ENCODE peak calls at places on chromosomes 6 and 20, in six cellular contexts. F is ovary, G is lower lobe of right lung, O is SK-N-SH, Q is fibroblast of lung, E is Peyer's patch. X is an unnamed sample.

GRCh38 chr6:83808926-83809325 is 44.2 kb upstream of the RIPPLY2 start:
- DNase-seq in E (no peak), Q (no peak), O (no peak), F (no peak), G (no peak), X (no peak)

GRCh38 chr6:11625302-11625701 is 87.8 kb downstream of the TMEM170B start:
- DNase-seq in F (no peak), E (no peak), Q (no peak), G (no peak), O (no peak), X (no peak)

GRCh38 chr6:118932421-118932820 is 2.5 kb downstream of the MCM9 start:
- DNase-seq in Q (no peak), O (no peak), F (no peak), E (no peak), G (no peak), X (no peak)

GRCh38 chr20:34907616-34908469 is 31.4 kb downstream of the ACSS2 start:
- DNase-seq in E (peak), G (no peak), Q (peak), F (peak), O (peak), X (peak)

GRCh38 chr6:96450082-96450759 is 71.4 kb upstream of the UFL1 start:
- DNase-seq in Q (no peak), O (no peak), E (no peak), F (no peak), G (peak), X (peak)

GRCh38 chr6:69756357-69756756 is 40.5 kb downstream of the LMBRD1 start:
- DNase-seq in F (no peak), E (no peak), G (no peak), Q (no peak), O (no peak), X (no peak)

GRCh38 chr6:83592770-83593394 is 80.5 kb downstream of the PRSS35 start:
- DNase-seq in F (no peak), E (no peak), G (no peak), Q (peak), O (peak), X (no peak)

GRCh38 chr6:99522531-99522930 is 7.3 kb upstream of the USP45 start:
- DNase-seq in Q (peak), O (no peak), F (no peak), E (no peak), G (no peak), X (no peak)

GRCh38 chr20:20603339-20603990 is 109.0 kb downstream of the RALGAPA2 start:
- DNase-seq in Q (no peak), O (no peak), F (no peak), G (no peak), E (no peak), X (no peak)

GRCh38 chr6:130167655-130168054 is 55.1 kb downstream of the SAMD3 start:
- DNase-seq in E (no peak), O (no peak), Q (peak), F (no peak), G (no peak), X (no peak)

GRCh38 chr6:2990179-2990931 is 9.3 kb upstream of the NQO2 start:
- DNase-seq in E (peak), F (no peak), O (no peak), G (peak), Q (peak), X (peak)

GRCh38 chr6:76694779-76695178 is 622.3 kb upstream of the IMPG1 start:
- DNase-seq in Q (no peak), G (no peak), O (no peak), E (no peak), F (no peak), X (no peak)

GRCh38 chr6:150685860-150686259 is 86.2 kb downstream of the PLEKHG1 start:
- DNase-seq in O (peak), G (peak), Q (peak), E (peak), F (no peak), X (peak)

GRCh38 chr6:446418-447366 is 55.1 kb downstream of the IRF4 start:
- DNase-seq in F (no peak), Q (no peak), O (no peak), G (no peak), E (peak), X (peak)

GRCh38 chr6:46255528-46255927 is 84.7 kb upstream of the ENPP5 start:
- DNase-seq in G (no peak), Q (no peak), E (no peak), O (no peak), F (no peak), X (no peak)

GRCh38 chr6:43838276-43839036 is 68.4 kb downstream of the VEGFA start:
- DNase-seq in E (peak), G (peak), Q (peak), F (no peak), O (peak), X (peak)

GRCh38 chr20:32155017-32155965 is 45.8 kb downstream of the TM9SF4 start:
- DNase-seq in E (peak), O (peak), F (peak), Q (peak), G (peak), X (peak)

GRCh38 chr6:89138173-89138572 is 7.7 kb upstream of the PM20D2 start:
- DNase-seq in F (no peak), O (no peak), Q (no peak), G (no peak), E (no peak), X (no peak)

GRCh38 chr6:81937296-81937937 is 184.9 kb upstream of the TENT5A start:
- DNase-seq in Q (peak), E (no peak), F (no peak), O (no peak), G (no peak), X (no peak)

GRCh38 chr20:8129211-8129986 is 2.7 kb upstream of the PLCB1 start:
- DNase-seq in G (no peak), O (no peak), E (no peak), Q (peak), F (no peak), X (no peak)

GRCh38 chr20:8132015-8132631 is at the start of gene PLCB1:
- DNase-seq in E (peak), G (peak), F (peak), O (peak), Q (peak), X (peak)

GRCh38 chr20:8130840-8131526 is 1.1 kb upstream of the PLCB1 start:
- DNase-seq in F (no peak), G (no peak), E (no peak), Q (no peak), O (no peak), X (no peak)

GRCh38 chr20:8132632-8133587 is 844 bp downstream of the PLCB1 start:
- DNase-seq in F (peak), Q (peak), E (peak), O (no peak), G (peak), X (peak)

DNA sequence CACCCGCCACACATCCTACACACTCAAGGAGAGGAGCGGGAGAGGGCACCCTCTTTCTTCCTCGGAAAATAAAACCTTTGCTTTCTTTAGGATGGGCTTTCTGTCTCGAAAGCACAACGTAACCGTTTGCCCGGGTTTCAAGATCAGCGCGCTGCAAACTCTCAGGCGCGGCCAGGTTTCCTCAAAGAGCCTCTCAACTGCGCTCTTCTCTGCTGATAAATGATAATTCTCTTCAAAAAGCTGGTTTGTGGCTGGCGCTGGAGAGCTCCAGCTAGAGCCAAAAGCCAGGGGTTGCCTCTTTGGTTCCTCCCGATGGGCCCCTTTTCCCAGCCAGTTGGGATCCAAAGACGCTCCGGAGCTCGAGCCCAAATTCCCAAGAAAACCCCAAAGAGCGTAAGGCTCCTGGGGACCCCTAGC is 460 bp upstream of the PLCB1 start:
- DNase-seq in O (no peak), F (no peak), G (peak), E (peak), Q (peak), X (no peak)
- H3K27ac ChIP-seq in O (peak), F (peak), G (peak), E (peak), Q (peak), X (peak)

DNA sequence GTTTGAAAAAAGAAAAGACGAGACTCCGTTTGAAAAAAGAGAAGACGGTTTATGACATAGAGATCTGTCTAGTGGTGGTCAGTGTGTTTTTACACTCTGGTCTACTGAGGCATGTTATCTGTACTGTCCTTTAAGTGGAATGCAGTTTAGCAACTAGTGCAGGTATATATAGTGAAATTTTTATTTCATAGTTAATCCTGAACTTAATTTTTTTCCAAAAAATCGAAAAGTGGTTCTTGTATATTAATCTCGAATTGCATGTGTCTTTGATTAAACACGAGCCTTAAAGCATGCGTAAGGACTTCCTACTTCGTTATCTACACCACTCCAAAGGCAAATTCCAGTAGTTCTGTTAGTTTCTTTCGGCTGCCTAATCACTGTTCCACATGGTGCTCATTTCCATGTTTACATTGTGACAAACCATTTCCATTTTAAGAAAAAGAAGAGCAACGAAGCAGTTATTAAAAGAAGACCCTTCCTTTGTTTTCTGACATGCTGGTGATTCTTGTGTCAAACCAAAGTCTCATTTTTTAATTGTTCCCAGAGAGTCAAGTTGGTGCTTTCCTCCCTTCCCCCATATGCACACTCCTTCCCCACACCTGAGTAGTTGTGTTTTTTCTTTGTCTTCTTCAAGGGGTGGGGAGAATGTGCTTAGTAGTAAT is 2.3 kb downstream of the SNX9 start:
- DNase-seq in E (no peak), F (no peak), G (no peak), O (no peak), Q (peak), X (no peak)
- H3K4me3 ChIP-seq in E (peak), F (no peak), G (no peak), O (no peak), Q (peak), X (no peak)

GRCh38 chr20:49268600-49269365 is 9.1 kb downstream of the ZNFX1 start:
- DNase-seq in O (no peak), G (no peak), Q (peak), E (no peak), F (no peak), X (no peak)
- TF ChIP-seq CTCF in O (peak), G (no peak), Q (no peak), E (no peak), F (no peak), X (no peak)

GRCh38 chr6:15267221-15267620 is 21.4 kb downstream of the JARID2 start:
- DNase-seq in O (no peak), Q (no peak), E (no peak), F (no peak), G (no peak), X (no peak)

GRCh38 chr6:15266423-15266996 is 20.6 kb downstream of the JARID2 start:
- DNase-seq in O (no peak), G (peak), Q (no peak), F (no peak), E (no peak), X (no peak)

GRCh38 chr6:15264412-15264811 is 18.5 kb downstream of the JARID2 start:
- DNase-seq in E (no peak), O (no peak), G (no peak), F (no peak), Q (no peak), X (no peak)

GRCh38 chr6:15264902-15265761 is 19.3 kb downstream of the JARID2 start:
- DNase-seq in G (peak), O (no peak), F (no peak), E (no peak), Q (peak), X (no peak)

DNA sequence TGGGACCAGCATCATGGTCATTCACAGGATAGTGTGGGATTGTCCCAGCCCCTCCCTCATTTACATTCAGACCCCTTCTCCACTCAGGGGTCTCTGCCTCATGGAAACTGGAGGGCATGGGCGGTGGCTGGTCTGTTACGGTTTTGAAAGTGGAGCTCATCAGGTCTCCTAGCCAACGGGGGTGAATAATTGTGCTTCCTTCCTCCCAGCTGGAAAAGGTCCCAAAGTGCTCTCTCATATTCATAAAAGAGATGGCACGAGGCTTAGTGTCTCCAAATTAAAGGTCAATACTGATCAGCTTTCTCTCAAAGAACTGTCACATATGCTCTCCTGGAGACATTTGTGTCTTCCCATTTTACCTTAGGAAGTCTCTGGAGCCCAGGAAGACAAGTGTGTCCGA is 19.9 kb downstream of the JARID2 start:
- DNase-seq in Q (no peak), G (no peak), E (no peak), F (no peak), O (no peak), X (no peak)
- H3K27ac ChIP-seq in Q (no peak), G (peak), E (peak), F (no peak), O (no peak), X (no peak)